ENCODE peak calls at places on chromosomes 11 and 22, in five cellular contexts. U is tibial artery, O is psoas muscle, X is uterus, F is left lung. K is an unnamed sample.

GRCh38 chr11:4665424-4665823 is 21.6 kb downstream of the OR51E1 start:
- DNase-seq in U (no peak), X (no peak), O (no peak), F (no peak), K (no peak)

GRCh38 chr22:41343300-41343699 is 38.4 kb upstream of the TEF start:
- DNase-seq in U (no peak), O (no peak), F (no peak), X (no peak), K (no peak)

GRCh38 chr11:120067361-120068113 is 70.4 kb downstream of the TRIM29 start:
- DNase-seq in F (no peak), U (no peak), O (no peak), X (no peak), K (no peak)

GRCh38 chr22:39634530-39635399 is 64.2 kb downstream of the CACNA1I start:
- DNase-seq in X (no peak), U (no peak), O (no peak), F (no peak), K (peak; percentile 91)

GRCh38 chr11:64538501-64538951 is 52.5 kb upstream of the SLC22A12 start:
- DNase-seq in X (no peak), U (no peak), F (no peak), O (no peak), K (no peak)

GRCh38 chr22:42358643-42359558 is 73.3 kb downstream of the NFAM1 start:
- DNase-seq in X (no peak), F (no peak), O (no peak), U (no peak), K (no peak)

GRCh38 chr11:13668957-13669521 is 571 bp downstream of the FAR1 start:
- DNase-seq in F (peak; percentile 53), U (peak; percentile 28), X (no peak), O (no peak), K (peak; percentile 62)

GRCh38 chr22:35888181-35888870 is 140.3 kb downstream of the RBFOX2 start:
- DNase-seq in F (no peak), X (no peak), O (no peak), U (no peak), K (no peak)

GRCh38 chr22:20508815-20509271 is 1.4 kb downstream of the MED15 start:
- DNase-seq in U (no peak), F (no peak), X (no peak), O (no peak), K (no peak)

GRCh38 chr22:44454113-44454769 is 43.8 kb downstream of the RTL6 start:
- DNase-seq in F (no peak), X (no peak), U (no peak), O (no peak), K (no peak)

GRCh38 chr11:119999220-119999619 is 138.7 kb downstream of the TRIM29 start:
- DNase-seq in U (no peak), F (no peak), O (no peak), X (no peak), K (no peak)

GRCh38 chr11:13970986-13971385 is 8.5 kb downstream of the SPON1 start:
- DNase-seq in O (no peak), F (no peak), X (no peak), U (no peak), K (peak; percentile 53)

GRCh38 chr11:12418019-12418611 is 40.7 kb downstream of the PARVA start:
- DNase-seq in U (no peak), F (no peak), O (no peak), X (no peak), K (no peak)

GRCh38 chr11:60931897-60932296 is 7.6 kb downstream of the TMEM132A start:
- DNase-seq in X (no peak), F (no peak), O (peak; percentile 16), U (no peak), K (peak; percentile 46)

GRCh38 chr11:66466225-66467033 is at the start of gene PELI3:
- DNase-seq in O (peak; percentile 91), F (peak; percentile 95), U (peak; percentile 90), X (peak; percentile 96), K (peak; percentile 98)

GRCh38 chr11:66464916-66465315 is 1.8 kb upstream of the PELI3 start:
- DNase-seq in O (no peak), X (no peak), F (no peak), U (no peak), K (no peak)

GRCh38 chr11:66467034-66467659 is 442 bp downstream of the PELI3 start:
- DNase-seq in U (no peak), X (no peak), F (no peak), O (peak; percentile 47), K (peak; percentile 42)

GRCh38 chr11:66467756-66468155 is 1.1 kb downstream of the PELI3 start:
- DNase-seq in X (peak; percentile 44), F (peak; percentile 80), O (no peak), U (peak; percentile 39), K (no peak)

GRCh38 chr11:66465371-66466224 is 1.1 kb upstream of the PELI3 start:
- DNase-seq in X (no peak), F (no peak), U (no peak), O (no peak), K (no peak)
- H3K4me1 ChIP-seq in X (no peaks in the 10 kb centered on the region), F (peaks cover 9% of the 10 kb centered on the region), U (peaks cover 15% of the 10 kb centered on the region), O (peaks cover 3% of the 10 kb centered on the region), K (peaks cover 13% of the 10 kb centered on the region)

GRCh38 chr11:46345131-46345597 is 2.1 kb upstream of the DGKZ start:
- DNase-seq in F (peak; percentile 77), U (peak; percentile 51), X (peak; percentile 55), O (no peak), K (no peak)

GRCh38 chr11:46347637-46348311 is 511 bp downstream of the DGKZ start:
- DNase-seq in O (peak; percentile 54), U (no peak), F (no peak), X (no peak), K (no peak)

GRCh38 chr11:46346886-46347636 is at the start of gene DGKZ:
- DNase-seq in X (peak; percentile 75), O (peak; percentile 87), U (peak; percentile 74), F (peak; percentile 87), K (peak; percentile 78)

GRCh38 chr11:46343520-46343919 is 3.7 kb upstream of the DGKZ start:
- DNase-seq in F (no peak), O (no peak), X (no peak), U (no peak), K (no peak)

GRCh38 chr11:46345881-46346484 is 1.3 kb upstream of the DGKZ start:
- DNase-seq in O (no peak), X (no peak), F (no peak), U (no peak), K (no peak)
- H3K4me1 ChIP-seq in O (peaks cover 14% of the 10 kb centered on the region), X (peaks cover 9% of the 10 kb centered on the region), F (peaks cover 17% of the 10 kb centered on the region), U (peaks cover 12% of the 10 kb centered on the region), K (peaks cover 17% of the 10 kb centered on the region)

GRCh38 chr11:67449116-67449844 is 3.2 kb downstream of the GPR152 start:
- DNase-seq in X (no peak), O (no peak), F (no peak), U (no peak), K (no peak)
- H3K4me1 ChIP-seq in X (no peaks in the 10 kb centered on the region), O (peaks cover 3% of the 10 kb centered on the region), F (no peaks in the 10 kb centered on the region), U (no peaks in the 10 kb centered on the region), K (peaks cover 14% of the 10 kb centered on the region)

GRCh38 chr11:46285173-46285572 is 7.7 kb downstream of the CREB3L1 start:
- DNase-seq in U (no peak), F (no peak), X (no peak), O (no peak), K (no peak)

GRCh38 chr11:46286789-46287188 is 9.3 kb downstream of the CREB3L1 start:
- DNase-seq in X (no peak), U (no peak), F (no peak), O (no peak), K (no peak)

GRCh38 chr11:46288451-46288850 is 11.0 kb downstream of the CREB3L1 start:
- DNase-seq in O (no peak), X (no peak), F (no peak), U (no peak), K (no peak)

GRCh38 chr11:46281374-46281831 is 3.9 kb downstream of the CREB3L1 start:
- DNase-seq in F (no peak), O (no peak), X (peak; percentile 52), U (no peak), K (peak; percentile 93)

DNA sequence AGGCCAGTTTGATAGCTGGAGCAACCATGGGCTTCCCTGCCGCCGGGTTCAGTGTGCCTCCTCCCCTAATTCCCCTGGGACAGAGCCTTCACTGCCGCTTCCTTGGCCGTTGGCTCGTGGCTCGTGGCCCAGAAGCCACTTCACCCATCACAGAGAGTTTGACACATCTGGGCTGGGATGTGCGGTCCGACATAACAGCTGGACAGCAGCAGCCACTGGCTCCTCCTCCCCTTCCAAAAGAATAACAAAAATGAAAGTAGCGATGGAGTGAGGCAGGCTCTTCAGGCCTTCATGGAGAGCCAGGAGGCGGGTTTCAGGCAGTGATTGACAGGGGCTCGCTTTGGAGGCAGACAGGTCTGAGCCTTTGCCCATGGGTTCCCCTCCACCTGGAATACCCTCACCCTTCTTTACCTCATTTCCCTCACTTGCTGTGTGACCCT is 8.2 kb downstream of the CREB3L1 start:
- DNase-seq in U (no peak), O (peak; percentile 69), X (no peak), F (no peak), K (no peak)
- H3K4me1 ChIP-seq in U (no peaks in the 10 kb centered on the region), O (no peaks in the 10 kb centered on the region), X (peaks cover 5% of the 10 kb centered on the region), F (peaks cover 18% of the 10 kb centered on the region), K (peaks cover 59% of the 10 kb centered on the region)

GRCh38 chr11:2386591-2386990 is 9.5 kb downstream of the CD81 start:
- DNase-seq in F (no peak), U (no peak), O (no peak), X (no peak), K (no peak)

GRCh38 chr11:2384723-2385041 is 7.6 kb downstream of the CD81 start:
- DNase-seq in X (peak; percentile 13), O (peak; percentile 9), U (no peak), F (no peak), K (no peak)

GRCh38 chr11:2383823-2384722 is 7.0 kb downstream of the CD81 start:
- DNase-seq in O (peak; percentile 32), F (no peak), U (no peak), X (peak; percentile 62), K (no peak)

GRCh38 chr11:2387266-2387982 is 10.3 kb downstream of the CD81 start:
- DNase-seq in X (no peak), U (no peak), O (no peak), F (no peak), K (peak; percentile 31)

DNA sequence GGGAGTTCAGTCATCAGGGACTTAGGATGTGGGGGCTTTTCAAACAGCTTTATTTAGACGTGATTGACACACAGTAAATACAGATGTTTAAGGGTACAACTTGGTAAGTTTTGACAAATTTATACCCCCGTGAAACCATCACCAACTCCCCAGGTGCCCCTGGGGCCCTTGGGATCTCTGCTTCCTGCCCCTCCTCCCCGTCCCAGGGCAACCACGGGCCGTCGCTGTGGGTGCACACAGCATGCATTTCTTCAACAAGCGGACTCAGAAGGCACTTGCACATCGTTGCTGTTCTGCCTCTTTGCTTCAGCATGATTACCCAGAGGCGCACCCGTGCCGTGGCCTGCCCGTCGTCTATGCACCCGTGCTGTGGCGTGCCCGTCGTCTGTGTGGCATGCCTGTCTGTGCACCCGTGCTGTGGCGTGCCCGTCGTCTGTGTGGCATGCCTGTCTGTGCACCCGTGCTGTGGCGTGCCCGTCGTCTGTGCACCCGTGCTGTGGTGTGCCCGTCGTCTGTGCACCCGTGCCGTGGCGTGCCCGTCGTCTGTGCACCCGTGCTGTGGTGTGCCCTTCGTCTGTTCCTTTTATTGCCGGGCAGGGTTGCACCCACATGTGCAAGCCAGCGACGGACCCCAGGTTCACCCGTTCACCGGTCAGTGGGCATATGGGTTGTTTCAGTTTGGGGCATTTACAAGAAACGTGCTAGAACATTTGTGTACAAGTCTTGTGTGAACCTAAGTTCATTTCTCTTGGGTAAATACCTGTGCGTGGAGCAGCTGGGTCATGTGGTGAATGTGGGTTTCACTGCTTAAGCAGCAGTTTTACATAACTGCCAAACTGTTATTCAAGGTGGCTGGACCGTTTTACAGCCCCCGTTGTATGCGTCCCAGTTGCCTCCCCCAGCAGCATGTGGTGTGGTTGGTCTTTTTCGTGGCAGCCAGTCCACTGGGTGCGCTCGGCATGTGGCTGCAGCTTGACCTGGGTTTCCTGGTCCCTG is 8.3 kb downstream of the CD81 start:
- DNase-seq in F (no peak), O (peak; percentile 11), X (peak; percentile 23), U (no peak), K (no peak)
- H3K4me1 ChIP-seq in F (peaks cover 65% of the 10 kb centered on the region), O (peaks cover 70% of the 10 kb centered on the region), X (peaks cover 88% of the 10 kb centered on the region), U (peaks cover 75% of the 10 kb centered on the region), K (peaks cover 45% of the 10 kb centered on the region)